ENCODE peak calls at places on chromosomes 5 and 9, in nine cellular contexts. One of them, this sample, is unnamed.

GRCh38 chr5:123367739-123368138 is 55.5 kb downstream of the CEP120 start:
- DNase-seq in CD4-positive, alpha-beta T cell: no peak
- DNase-seq in mammary epithelial cell: no peak
- DNase-seq in left ventricle myocardium inferior: no peak
- DNase-seq in OCI-LY7: peak
- DNase-seq in A549: peak
- DNase-seq in breast epithelium: no peak
- DNase-seq in AG04450: no peak
- DNase-seq in effector memory CD4-positive, alpha-beta T cell: no peak
- DNase-seq in this sample: no peak

GRCh38 chr5:1523793-1524480 is at the start of gene LPCAT1:
- DNase-seq in CD4-positive, alpha-beta T cell: peak
- DNase-seq in mammary epithelial cell: peak
- DNase-seq in left ventricle myocardium inferior: peak
- DNase-seq in OCI-LY7: peak
- DNase-seq in A549: peak
- DNase-seq in breast epithelium: peak
- DNase-seq in AG04450: no peak
- DNase-seq in effector memory CD4-positive, alpha-beta T cell: peak
- DNase-seq in this sample: peak

GRCh38 chr5:140587495-140587894 is 22.9 kb downstream of the SLC35A4 start:
- DNase-seq in CD4-positive, alpha-beta T cell: no peak
- DNase-seq in mammary epithelial cell: no peak
- DNase-seq in left ventricle myocardium inferior: no peak
- DNase-seq in OCI-LY7: no peak
- DNase-seq in A549: no peak
- DNase-seq in breast epithelium: no peak
- DNase-seq in AG04450: no peak
- DNase-seq in effector memory CD4-positive, alpha-beta T cell: no peak
- DNase-seq in this sample: no peak

GRCh38 chr5:170078458-170078857 is 27.2 kb upstream of the FOXI1 start:
- DNase-seq in CD4-positive, alpha-beta T cell: no peak
- DNase-seq in mammary epithelial cell: no peak
- DNase-seq in left ventricle myocardium inferior: no peak
- DNase-seq in OCI-LY7: no peak
- DNase-seq in A549: no peak
- DNase-seq in breast epithelium: no peak
- DNase-seq in AG04450: no peak
- DNase-seq in effector memory CD4-positive, alpha-beta T cell: no peak
- DNase-seq in this sample: no peak

GRCh38 chr5:134555889-134556311 is 30.4 kb downstream of the JADE2 start:
- DNase-seq in CD4-positive, alpha-beta T cell: peak
- DNase-seq in mammary epithelial cell: peak
- DNase-seq in left ventricle myocardium inferior: peak
- DNase-seq in OCI-LY7: peak
- DNase-seq in A549: peak
- DNase-seq in breast epithelium: no peak
- DNase-seq in AG04450: no peak
- DNase-seq in effector memory CD4-positive, alpha-beta T cell: peak
- DNase-seq in this sample: peak

GRCh38 chr5:118891252-118891651 is 97.1 kb downstream of the DTWD2 start:
- DNase-seq in CD4-positive, alpha-beta T cell: no peak
- DNase-seq in mammary epithelial cell: no peak
- DNase-seq in left ventricle myocardium inferior: no peak
- DNase-seq in OCI-LY7: no peak
- DNase-seq in A549: no peak
- DNase-seq in breast epithelium: no peak
- DNase-seq in AG04450: no peak
- DNase-seq in effector memory CD4-positive, alpha-beta T cell: no peak
- DNase-seq in this sample: no peak

GRCh38 chr5:179623906-179624741 is 653 bp upstream of the HNRNPH1 start:
- DNase-seq in CD4-positive, alpha-beta T cell: peak
- DNase-seq in mammary epithelial cell: peak
- DNase-seq in left ventricle myocardium inferior: peak
- DNase-seq in OCI-LY7: peak
- DNase-seq in A549: no peak
- DNase-seq in breast epithelium: no peak
- DNase-seq in AG04450: no peak
- DNase-seq in effector memory CD4-positive, alpha-beta T cell: peak
- DNase-seq in this sample: peak

GRCh38 chr9:93387791-93388190 is 63.7 kb upstream of the FAM120A start:
- DNase-seq in CD4-positive, alpha-beta T cell: no peak
- DNase-seq in mammary epithelial cell: peak
- DNase-seq in left ventricle myocardium inferior: no peak
- DNase-seq in OCI-LY7: no peak
- DNase-seq in A549: no peak
- DNase-seq in breast epithelium: no peak
- DNase-seq in AG04450: no peak
- DNase-seq in effector memory CD4-positive, alpha-beta T cell: no peak
- DNase-seq in this sample: no peak

GRCh38 chr5:41410737-41411136 is 99.7 kb downstream of the PLCXD3 start:
- DNase-seq in CD4-positive, alpha-beta T cell: no peak
- DNase-seq in mammary epithelial cell: no peak
- DNase-seq in left ventricle myocardium inferior: no peak
- DNase-seq in OCI-LY7: no peak
- DNase-seq in A549: peak
- DNase-seq in breast epithelium: no peak
- DNase-seq in AG04450: no peak
- DNase-seq in effector memory CD4-positive, alpha-beta T cell: no peak
- DNase-seq in this sample: no peak

GRCh38 chr9:99052849-99053715 is 51.8 kb upstream of the TGFBR1 start:
- DNase-seq in CD4-positive, alpha-beta T cell: no peak
- DNase-seq in mammary epithelial cell: no peak
- DNase-seq in left ventricle myocardium inferior: no peak
- DNase-seq in OCI-LY7: no peak
- DNase-seq in A549: no peak
- DNase-seq in breast epithelium: no peak
- DNase-seq in AG04450: no peak
- DNase-seq in effector memory CD4-positive, alpha-beta T cell: no peak
- DNase-seq in this sample: no peak

GRCh38 chr5:149646564-149646963 is 65.3 kb downstream of the ARHGEF37 start:
- DNase-seq in CD4-positive, alpha-beta T cell: no peak
- DNase-seq in mammary epithelial cell: peak
- DNase-seq in left ventricle myocardium inferior: no peak
- DNase-seq in OCI-LY7: peak
- DNase-seq in A549: no peak
- DNase-seq in breast epithelium: no peak
- DNase-seq in AG04450: no peak
- DNase-seq in effector memory CD4-positive, alpha-beta T cell: no peak
- DNase-seq in this sample: peak

GRCh38 chr5:7396169-7397004 is 449 bp downstream of the ADCY2 start:
- DNase-seq in CD4-positive, alpha-beta T cell: no peak
- DNase-seq in mammary epithelial cell: no peak
- DNase-seq in left ventricle myocardium inferior: no peak
- DNase-seq in OCI-LY7: no peak
- DNase-seq in A549: no peak
- DNase-seq in breast epithelium: no peak
- DNase-seq in AG04450: no peak
- DNase-seq in effector memory CD4-positive, alpha-beta T cell: no peak
- DNase-seq in this sample: no peak

GRCh38 chr5:60844429-60844890 is 391 bp upstream of the ELOVL7 start:
- DNase-seq in CD4-positive, alpha-beta T cell: no peak
- DNase-seq in mammary epithelial cell: peak
- DNase-seq in left ventricle myocardium inferior: no peak
- DNase-seq in OCI-LY7: no peak
- DNase-seq in A549: no peak
- DNase-seq in breast epithelium: no peak
- DNase-seq in AG04450: no peak
- DNase-seq in effector memory CD4-positive, alpha-beta T cell: no peak
- DNase-seq in this sample: no peak

DNA sequence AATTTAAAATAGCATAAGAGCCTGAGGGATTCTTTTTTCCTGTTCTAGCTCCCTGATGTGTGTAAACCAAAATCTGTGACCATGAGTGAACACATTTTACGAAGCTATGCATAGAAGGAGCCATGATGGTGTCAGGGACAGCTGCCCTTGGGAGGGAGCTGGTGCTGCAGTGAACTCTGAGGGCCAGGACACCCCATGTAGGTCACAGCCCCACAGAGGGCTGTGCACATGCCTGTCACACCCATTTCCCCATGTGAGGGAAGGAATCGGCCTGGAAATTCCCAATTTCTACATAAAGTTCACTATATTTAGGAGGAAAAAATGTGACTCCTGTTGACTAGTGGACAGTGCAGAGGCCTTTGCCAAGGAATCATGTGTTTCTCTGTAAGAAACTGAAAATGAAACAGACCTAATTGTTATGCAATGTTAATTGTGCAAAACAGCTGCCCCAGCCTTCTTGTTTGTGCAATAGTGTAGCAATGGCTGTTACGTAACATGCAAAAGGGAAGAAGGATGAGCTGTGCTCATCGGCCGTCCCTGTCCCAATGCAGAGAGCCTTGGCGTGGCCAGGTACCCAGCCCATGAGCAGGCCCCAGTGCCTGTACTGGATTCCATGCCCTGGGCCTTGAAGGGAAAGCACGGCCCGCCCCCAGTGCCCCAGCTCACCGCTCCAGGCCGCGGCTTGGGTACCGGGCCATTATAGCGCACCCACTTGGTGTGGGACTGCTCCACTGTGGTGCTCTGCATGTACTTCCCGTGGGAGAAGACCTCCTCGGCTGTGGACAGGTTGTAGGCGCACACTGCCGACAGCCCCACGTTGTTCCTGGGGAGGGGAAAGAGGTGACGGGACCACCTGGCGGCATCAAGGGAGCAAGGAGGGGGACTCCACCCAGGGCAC is 69.9 kb downstream of the SECISBP2 start:
- DNase-seq in CD4-positive, alpha-beta T cell: no peak
- DNase-seq in mammary epithelial cell: peak
- DNase-seq in left ventricle myocardium inferior: peak
- DNase-seq in OCI-LY7: no peak
- DNase-seq in A549: peak
- DNase-seq in breast epithelium: no peak
- DNase-seq in AG04450: peak
- DNase-seq in effector memory CD4-positive, alpha-beta T cell: no peak
- DNase-seq in this sample: no peak
- H3K27ac ChIP-seq in CD4-positive, alpha-beta T cell: no peak
- H3K27ac ChIP-seq in mammary epithelial cell: no peak
- H3K27ac ChIP-seq in left ventricle myocardium inferior: peak
- H3K27ac ChIP-seq in OCI-LY7: no peak
- H3K27ac ChIP-seq in A549: no peak
- H3K27ac ChIP-seq in breast epithelium: peak
- H3K27ac ChIP-seq in AG04450: peak
- H3K27ac ChIP-seq in effector memory CD4-positive, alpha-beta T cell: peak
- H3K27ac ChIP-seq in this sample: peak

GRCh38 chr9:113508111-113508749 is 44.7 kb downstream of the RGS3 start:
- DNase-seq in CD4-positive, alpha-beta T cell: no peak
- DNase-seq in mammary epithelial cell: no peak
- DNase-seq in left ventricle myocardium inferior: no peak
- DNase-seq in OCI-LY7: no peak
- DNase-seq in A549: peak
- DNase-seq in breast epithelium: no peak
- DNase-seq in AG04450: no peak
- DNase-seq in effector memory CD4-positive, alpha-beta T cell: no peak
- DNase-seq in this sample: no peak
- H3K27ac ChIP-seq in CD4-positive, alpha-beta T cell: no peak
- H3K27ac ChIP-seq in mammary epithelial cell: no peak
- H3K27ac ChIP-seq in left ventricle myocardium inferior: peak
- H3K27ac ChIP-seq in OCI-LY7: no peak
- H3K27ac ChIP-seq in A549: peak
- H3K27ac ChIP-seq in breast epithelium: no peak
- H3K27ac ChIP-seq in AG04450: no peak
- H3K27ac ChIP-seq in effector memory CD4-positive, alpha-beta T cell: no peak
- H3K27ac ChIP-seq in this sample: no peak

GRCh38 chr5:16548812-16549211 is 68.0 kb downstream of the RETREG1 start:
- DNase-seq in CD4-positive, alpha-beta T cell: no peak
- DNase-seq in mammary epithelial cell: no peak
- DNase-seq in left ventricle myocardium inferior: no peak
- DNase-seq in OCI-LY7: no peak
- DNase-seq in A549: no peak
- DNase-seq in breast epithelium: no peak
- DNase-seq in AG04450: no peak
- DNase-seq in effector memory CD4-positive, alpha-beta T cell: no peak
- DNase-seq in this sample: no peak

GRCh38 chr5:16549491-16550233 is 67.1 kb downstream of the RETREG1 start:
- DNase-seq in CD4-positive, alpha-beta T cell: no peak
- DNase-seq in mammary epithelial cell: no peak
- DNase-seq in left ventricle myocardium inferior: no peak
- DNase-seq in OCI-LY7: no peak
- DNase-seq in A549: no peak
- DNase-seq in breast epithelium: no peak
- DNase-seq in AG04450: no peak
- DNase-seq in effector memory CD4-positive, alpha-beta T cell: no peak
- DNase-seq in this sample: no peak

GRCh38 chr5:16546712-16547111 is 70.1 kb downstream of the RETREG1 start:
- DNase-seq in CD4-positive, alpha-beta T cell: no peak
- DNase-seq in mammary epithelial cell: no peak
- DNase-seq in left ventricle myocardium inferior: no peak
- DNase-seq in OCI-LY7: no peak
- DNase-seq in A549: no peak
- DNase-seq in breast epithelium: no peak
- DNase-seq in AG04450: no peak
- DNase-seq in effector memory CD4-positive, alpha-beta T cell: no peak
- DNase-seq in this sample: no peak

GRCh38 chr5:16548115-16548514 is 68.7 kb downstream of the RETREG1 start:
- DNase-seq in CD4-positive, alpha-beta T cell: no peak
- DNase-seq in mammary epithelial cell: no peak
- DNase-seq in left ventricle myocardium inferior: no peak
- DNase-seq in OCI-LY7: no peak
- DNase-seq in A549: no peak
- DNase-seq in breast epithelium: no peak
- DNase-seq in AG04450: no peak
- DNase-seq in effector memory CD4-positive, alpha-beta T cell: no peak
- DNase-seq in this sample: no peak

DNA sequence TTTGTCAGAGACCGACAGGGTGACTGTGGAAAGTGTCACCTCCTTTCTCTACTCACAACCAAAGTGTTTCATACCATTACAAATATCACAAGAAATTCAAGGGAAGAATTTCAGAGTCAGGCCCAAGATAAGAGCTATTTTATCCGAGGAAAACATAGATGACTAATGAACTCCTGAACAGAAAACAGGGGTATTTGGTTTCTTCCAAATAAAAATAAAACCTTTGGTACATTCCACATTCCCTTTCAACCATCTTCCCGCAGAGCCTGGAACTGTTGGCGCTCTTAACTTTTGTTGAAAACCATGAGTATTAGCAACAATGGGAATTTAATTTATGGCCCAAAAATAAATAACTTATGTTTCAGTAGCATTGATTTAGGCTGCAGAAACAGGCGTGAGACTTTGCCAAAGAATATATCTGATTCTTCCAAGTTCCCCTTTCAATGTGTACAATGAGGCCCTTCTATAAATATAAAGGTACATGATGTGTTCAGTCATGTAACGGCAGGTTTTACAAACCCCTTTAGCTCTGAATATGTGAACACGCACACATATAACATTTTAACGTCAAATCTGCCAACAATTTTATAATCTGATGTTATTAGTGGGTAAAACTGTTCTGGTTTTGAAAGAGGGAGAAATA is 69.5 kb downstream of the RETREG1 start:
- DNase-seq in CD4-positive, alpha-beta T cell: no peak
- DNase-seq in mammary epithelial cell: no peak
- DNase-seq in left ventricle myocardium inferior: no peak
- DNase-seq in OCI-LY7: no peak
- DNase-seq in A549: no peak
- DNase-seq in breast epithelium: no peak
- DNase-seq in AG04450: no peak
- DNase-seq in effector memory CD4-positive, alpha-beta T cell: no peak
- DNase-seq in this sample: no peak
- H3K27ac ChIP-seq in CD4-positive, alpha-beta T cell: no peak
- H3K27ac ChIP-seq in mammary epithelial cell: no peak
- H3K27ac ChIP-seq in left ventricle myocardium inferior: peak
- H3K27ac ChIP-seq in OCI-LY7: no peak
- H3K27ac ChIP-seq in A549: no peak
- H3K27ac ChIP-seq in breast epithelium: no peak
- H3K27ac ChIP-seq in AG04450: no peak
- H3K27ac ChIP-seq in effector memory CD4-positive, alpha-beta T cell: no peak
- H3K27ac ChIP-seq in this sample: peak

GRCh38 chr9:111039203-111039907 is 1.1 kb upstream of the LPAR1 start:
- DNase-seq in CD4-positive, alpha-beta T cell: no peak
- DNase-seq in mammary epithelial cell: peak
- DNase-seq in left ventricle myocardium inferior: no peak
- DNase-seq in OCI-LY7: no peak
- DNase-seq in A549: no peak
- DNase-seq in breast epithelium: no peak
- DNase-seq in AG04450: no peak
- DNase-seq in effector memory CD4-positive, alpha-beta T cell: no peak
- DNase-seq in this sample: no peak
- H3K27ac ChIP-seq in CD4-positive, alpha-beta T cell: no peak
- H3K27ac ChIP-seq in mammary epithelial cell: peak
- H3K27ac ChIP-seq in left ventricle myocardium inferior: peak
- H3K27ac ChIP-seq in OCI-LY7: no peak
- H3K27ac ChIP-seq in A549: peak
- H3K27ac ChIP-seq in breast epithelium: peak
- H3K27ac ChIP-seq in AG04450: peak
- H3K27ac ChIP-seq in effector memory CD4-positive, alpha-beta T cell: no peak
- H3K27ac ChIP-seq in this sample: peak

This sample was measured in dorsolateral prefrontal cortex.